ENCODE peak calls at places on chromosomes 2 and 18, in ten cellular contexts. One of them, this sample, is unnamed.

GRCh38 chr2:121400206-121400605 is 115.2 kb upstream of the TFCP2L1 start:
- DNase-seq in activated T-cell treated with anti-CD3 and anti-CD28 coated beads for 24 hours: no peak
- DNase-seq in lower leg skin: no peak
- DNase-seq in neural progenitor cell: no peak
- DNase-seq in nephron progenitor cell: no peak
- DNase-seq in esophagus squamous epithelium: no peak
- DNase-seq in NCI-H82: peak
- DNase-seq in head of caudate nucleus: no peak
- DNase-seq in astrocyte of the spinal cord: peak
- DNase-seq in HFFc6: peak
- DNase-seq in this sample: no peak

GRCh38 chr2:64770781-64771334 is 117.1 kb upstream of the SERTAD2 start:
- DNase-seq in activated T-cell treated with anti-CD3 and anti-CD28 coated beads for 24 hours: no peak
- DNase-seq in lower leg skin: peak
- DNase-seq in neural progenitor cell: no peak
- DNase-seq in nephron progenitor cell: no peak
- DNase-seq in esophagus squamous epithelium: no peak
- DNase-seq in NCI-H82: no peak
- DNase-seq in head of caudate nucleus: no peak
- DNase-seq in astrocyte of the spinal cord: peak
- DNase-seq in HFFc6: peak
- DNase-seq in this sample: no peak

GRCh38 chr2:12605936-12606335 is 110.8 kb upstream of the TRIB2 start:
- DNase-seq in activated T-cell treated with anti-CD3 and anti-CD28 coated beads for 24 hours: no peak
- DNase-seq in lower leg skin: no peak
- DNase-seq in neural progenitor cell: no peak
- DNase-seq in nephron progenitor cell: no peak
- DNase-seq in esophagus squamous epithelium: no peak
- DNase-seq in NCI-H82: no peak
- DNase-seq in head of caudate nucleus: no peak
- DNase-seq in astrocyte of the spinal cord: peak
- DNase-seq in HFFc6: no peak
- DNase-seq in this sample: no peak

GRCh38 chr2:26584191-26584590 is 57.0 kb downstream of the CIB4 start:
- DNase-seq in activated T-cell treated with anti-CD3 and anti-CD28 coated beads for 24 hours: no peak
- DNase-seq in lower leg skin: no peak
- DNase-seq in neural progenitor cell: no peak
- DNase-seq in nephron progenitor cell: no peak
- DNase-seq in esophagus squamous epithelium: no peak
- DNase-seq in NCI-H82: no peak
- DNase-seq in head of caudate nucleus: no peak
- DNase-seq in astrocyte of the spinal cord: no peak
- DNase-seq in HFFc6: no peak
- DNase-seq in this sample: peak

GRCh38 chr18:56291229-56291796 is 347.1 kb downstream of the TXNL1 start:
- DNase-seq in activated T-cell treated with anti-CD3 and anti-CD28 coated beads for 24 hours: no peak
- DNase-seq in lower leg skin: no peak
- DNase-seq in neural progenitor cell: no peak
- DNase-seq in nephron progenitor cell: no peak
- DNase-seq in esophagus squamous epithelium: no peak
- DNase-seq in NCI-H82: no peak
- DNase-seq in head of caudate nucleus: no peak
- DNase-seq in astrocyte of the spinal cord: no peak
- DNase-seq in HFFc6: no peak
- DNase-seq in this sample: no peak

GRCh38 chr2:240816584-240817495 is 3.2 kb downstream of the KIF1A start:
- DNase-seq in activated T-cell treated with anti-CD3 and anti-CD28 coated beads for 24 hours: no peak
- DNase-seq in lower leg skin: no peak
- DNase-seq in neural progenitor cell: no peak
- DNase-seq in nephron progenitor cell: no peak
- DNase-seq in esophagus squamous epithelium: no peak
- DNase-seq in NCI-H82: peak
- DNase-seq in head of caudate nucleus: peak
- DNase-seq in astrocyte of the spinal cord: no peak
- DNase-seq in HFFc6: no peak
- DNase-seq in this sample: no peak

GRCh38 chr18:62584241-62585120 is 61.7 kb downstream of the ZCCHC2 start:
- DNase-seq in activated T-cell treated with anti-CD3 and anti-CD28 coated beads for 24 hours: peak
- DNase-seq in lower leg skin: peak
- DNase-seq in neural progenitor cell: peak
- DNase-seq in nephron progenitor cell: peak
- DNase-seq in esophagus squamous epithelium: peak
- DNase-seq in NCI-H82: peak
- DNase-seq in head of caudate nucleus: peak
- DNase-seq in astrocyte of the spinal cord: peak
- DNase-seq in HFFc6: peak
- DNase-seq in this sample: peak

GRCh38 chr2:241011296-241011600 is 12.8 kb downstream of the SNED1 start:
- DNase-seq in activated T-cell treated with anti-CD3 and anti-CD28 coated beads for 24 hours: no peak
- DNase-seq in lower leg skin: peak
- DNase-seq in neural progenitor cell: no peak
- DNase-seq in nephron progenitor cell: no peak
- DNase-seq in esophagus squamous epithelium: no peak
- DNase-seq in NCI-H82: no peak
- DNase-seq in head of caudate nucleus: no peak
- DNase-seq in astrocyte of the spinal cord: no peak
- DNase-seq in HFFc6: no peak
- DNase-seq in this sample: no peak

GRCh38 chr2:86302320-86302719 is 35.1 kb downstream of the REEP1 start:
- DNase-seq in activated T-cell treated with anti-CD3 and anti-CD28 coated beads for 24 hours: no peak
- DNase-seq in lower leg skin: no peak
- DNase-seq in neural progenitor cell: no peak
- DNase-seq in nephron progenitor cell: no peak
- DNase-seq in esophagus squamous epithelium: no peak
- DNase-seq in NCI-H82: no peak
- DNase-seq in head of caudate nucleus: no peak
- DNase-seq in astrocyte of the spinal cord: no peak
- DNase-seq in HFFc6: no peak
- DNase-seq in this sample: no peak

GRCh38 chr2:219881851-219882250 is 254.4 kb downstream of the SLC4A3 start:
- DNase-seq in activated T-cell treated with anti-CD3 and anti-CD28 coated beads for 24 hours: no peak
- DNase-seq in lower leg skin: no peak
- DNase-seq in neural progenitor cell: no peak
- DNase-seq in nephron progenitor cell: no peak
- DNase-seq in esophagus squamous epithelium: no peak
- DNase-seq in NCI-H82: no peak
- DNase-seq in head of caudate nucleus: no peak
- DNase-seq in astrocyte of the spinal cord: no peak
- DNase-seq in HFFc6: no peak
- DNase-seq in this sample: no peak

GRCh38 chr2:186716899-186717811 is 23.3 kb downstream of the FAM171B start:
- DNase-seq in activated T-cell treated with anti-CD3 and anti-CD28 coated beads for 24 hours: no peak
- DNase-seq in lower leg skin: no peak
- DNase-seq in neural progenitor cell: peak
- DNase-seq in nephron progenitor cell: no peak
- DNase-seq in esophagus squamous epithelium: no peak
- DNase-seq in NCI-H82: peak
- DNase-seq in head of caudate nucleus: no peak
- DNase-seq in astrocyte of the spinal cord: peak
- DNase-seq in HFFc6: no peak
- DNase-seq in this sample: no peak

GRCh38 chr2:72165792-72166191 is 18.1 kb upstream of the CYP26B1 start:
- DNase-seq in activated T-cell treated with anti-CD3 and anti-CD28 coated beads for 24 hours: no peak
- DNase-seq in lower leg skin: no peak
- DNase-seq in neural progenitor cell: no peak
- DNase-seq in nephron progenitor cell: no peak
- DNase-seq in esophagus squamous epithelium: no peak
- DNase-seq in NCI-H82: no peak
- DNase-seq in head of caudate nucleus: no peak
- DNase-seq in astrocyte of the spinal cord: no peak
- DNase-seq in HFFc6: no peak
- DNase-seq in this sample: no peak

GRCh38 chr2:172516299-172516698 is 39.6 kb upstream of the PDK1 start:
- DNase-seq in activated T-cell treated with anti-CD3 and anti-CD28 coated beads for 24 hours: no peak
- DNase-seq in lower leg skin: no peak
- DNase-seq in neural progenitor cell: no peak
- DNase-seq in nephron progenitor cell: no peak
- DNase-seq in esophagus squamous epithelium: no peak
- DNase-seq in NCI-H82: no peak
- DNase-seq in head of caudate nucleus: no peak
- DNase-seq in astrocyte of the spinal cord: peak
- DNase-seq in HFFc6: peak
- DNase-seq in this sample: no peak

GRCh38 chr2:186429095-186429494 is 57.0 kb upstream of the ZC3H15 start:
- DNase-seq in activated T-cell treated with anti-CD3 and anti-CD28 coated beads for 24 hours: no peak
- DNase-seq in lower leg skin: no peak
- DNase-seq in neural progenitor cell: no peak
- DNase-seq in nephron progenitor cell: no peak
- DNase-seq in esophagus squamous epithelium: no peak
- DNase-seq in NCI-H82: no peak
- DNase-seq in head of caudate nucleus: no peak
- DNase-seq in astrocyte of the spinal cord: no peak
- DNase-seq in HFFc6: no peak
- DNase-seq in this sample: no peak

This sample was measured in WTC11.